ENCODE peak calls at places on chromosomes 16 and 17, in nine cellular contexts. T is A549; M is IMR-90; S is heart right ventricle; E is CD4-positive, CD25-positive, alpha-beta regulatory T cell; W is naive thymus-derived CD4-positive, alpha-beta T cell; D is left lung; Z is DND-41; F is CD8-positive, alpha-beta T cell. N is an unnamed sample.

GRCh38 chr16:83942815-83943515 is 10.1 kb upstream of the OSGIN1 start:
- ATAC-seq in D (peak), W (no peak), S (no peak), Z (no peak), E (no peak), F (no peak), M (no peak), T (no peak), N (no peak)

GRCh38 chr17:74550602-74551001 is 4.7 kb upstream of the CD300C start:
- ATAC-seq in D (no peak), W (no peak), E (no peak), T (no peak), S (no peak), F (no peak), Z (no peak), M (no peak), N (no peak)

GRCh38 chr17:73826872-73827228 is 182.6 kb upstream of the SDK2 start:
- ATAC-seq in S (no peak), M (no peak), F (no peak), W (no peak), E (no peak), Z (no peak), D (no peak), T (no peak), N (no peak)

GRCh38 chr16:27344707-27345106 is 30.9 kb downstream of the IL4R start:
- ATAC-seq in M (no peak), D (no peak), E (peak), F (no peak), W (no peak), T (no peak), S (no peak), Z (no peak), N (no peak)

GRCh38 chr16:81608515-81609209 is 164.1 kb downstream of the CMIP start:
- ATAC-seq in F (no peak), W (no peak), T (no peak), S (no peak), Z (no peak), E (no peak), D (peak), M (peak), N (peak)

GRCh38 chr17:7579839-7580630 is 597 bp downstream of the CD68 start:
- ATAC-seq in S (no peak), E (no peak), F (no peak), W (no peak), M (no peak), D (no peak), Z (no peak), T (peak), N (no peak)

GRCh38 chr17:28849281-28849680 is 5.5 kb upstream of the ERAL1 start:
- ATAC-seq in M (no peak), E (no peak), T (peak), W (peak), Z (peak), S (peak), F (no peak), D (no peak), N (no peak)

GRCh38 chr17:69175812-69176517 is 34.3 kb upstream of the ABCA6 start:
- ATAC-seq in S (no peak), T (peak), F (no peak), D (peak), M (peak), W (peak), Z (no peak), E (no peak), N (no peak)

GRCh38 chr17:2712300-2713043 is 908 bp upstream of the CLUH start:
- ATAC-seq in E (no peak), W (no peak), F (no peak), S (peak), T (peak), M (no peak), D (peak), Z (no peak), N (no peak)

GRCh38 chr17:68368387-68368786 is 77.1 kb downstream of the ARSG start:
- ATAC-seq in M (no peak), W (no peak), T (no peak), E (no peak), F (no peak), S (no peak), Z (no peak), D (no peak), N (no peak)

GRCh38 chr16:63655846-63656245 is 1466.0 kb downstream of the CDH11 start:
- ATAC-seq in M (no peak), S (no peak), Z (no peak), W (no peak), T (no peak), D (no peak), F (no peak), E (no peak), N (no peak)

GRCh38 chr17:80159984-80160383 is 9.8 kb upstream of the CARD14 start:
- ATAC-seq in T (peak), M (no peak), W (no peak), S (no peak), D (no peak), F (no peak), E (no peak), Z (no peak), N (no peak)

GRCh38 chr17:57574040-57574513 is 171.0 kb downstream of the CCDC182 start:
- ATAC-seq in D (no peak), W (no peak), T (peak), F (no peak), Z (no peak), E (no peak), M (no peak), S (peak), N (peak)

GRCh38 chr17:79845601-79845949 is 6.3 kb upstream of the CBX4 start:
- ATAC-seq in S (no peak), T (peak), F (no peak), Z (no peak), W (peak), D (peak), E (no peak), M (no peak), N (peak)

GRCh38 chr17:17182601-17183136 is 23.5 kb downstream of the PLD6 start:
- ATAC-seq in S (no peak), W (peak), M (no peak), D (no peak), Z (no peak), T (no peak), F (peak), E (no peak), N (no peak)

GRCh38 chr17:50188521-50189395 is 12.7 kb downstream of the COL1A1 start:
- ATAC-seq in S (no peak), W (no peak), M (peak), T (no peak), E (no peak), D (no peak), Z (no peak), F (no peak), N (no peak)

GRCh38 chr17:50190278-50191069 is 11.0 kb downstream of the COL1A1 start:
- ATAC-seq in W (no peak), S (no peak), D (no peak), Z (no peak), F (no peak), T (no peak), M (no peak), E (no peak), N (no peak)

GRCh38 chr17:50191070-50192045 is 10.1 kb downstream of the COL1A1 start:
- ATAC-seq in E (no peak), T (no peak), W (no peak), D (no peak), Z (no peak), M (no peak), S (no peak), F (no peak), N (no peak)

GRCh38 chr17:50187741-50188520 is 13.5 kb downstream of the COL1A1 start:
- ATAC-seq in M (no peak), D (no peak), Z (no peak), F (no peak), T (no peak), W (no peak), E (no peak), S (no peak), N (no peak)

GRCh38 chr17:50189396-50190277 is 11.8 kb downstream of the COL1A1 start:
- ATAC-seq in E (no peak), S (no peak), M (peak), Z (no peak), T (no peak), D (no peak), F (no peak), W (no peak), N (no peak)
- H3K27ac ChIP-seq in E (no peak), S (no peak), M (peak), Z (no peak), T (peak), D (no peak), F (no peak), W (no peak), N (peak)

GRCh38 chr16:56477096-56477878 is 25.9 kb downstream of the OGFOD1 start:
- ATAC-seq in E (peak), D (peak), S (no peak), M (peak), Z (no peak), F (no peak), T (peak), W (no peak), N (no peak)
- H3K27ac ChIP-seq in E (no peak), D (peak), S (no peak), M (peak), Z (no peak), F (no peak), T (peak), W (no peak), N (no peak)

GRCh38 chr16:4370570-4371480 is 823 bp upstream of the VASN start:
- ATAC-seq in M (peak), T (no peak), F (no peak), E (no peak), W (no peak), S (peak), D (peak), Z (no peak), N (peak)
- H3K27ac ChIP-seq in M (peak), T (no peak), F (no peak), E (peak), W (no peak), S (peak), D (peak), Z (no peak), N (peak)

GRCh38 chr17:78723957-78724356 is 58.1 kb downstream of the CYTH1 start:
- ATAC-seq in D (no peak), S (no peak), E (no peak), F (no peak), T (no peak), M (no peak), Z (no peak), W (no peak), N (no peak)
- H3K27ac ChIP-seq in D (no peak), S (peak), E (no peak), F (no peak), T (peak), M (no peak), Z (no peak), W (peak), N (peak)

DNA sequence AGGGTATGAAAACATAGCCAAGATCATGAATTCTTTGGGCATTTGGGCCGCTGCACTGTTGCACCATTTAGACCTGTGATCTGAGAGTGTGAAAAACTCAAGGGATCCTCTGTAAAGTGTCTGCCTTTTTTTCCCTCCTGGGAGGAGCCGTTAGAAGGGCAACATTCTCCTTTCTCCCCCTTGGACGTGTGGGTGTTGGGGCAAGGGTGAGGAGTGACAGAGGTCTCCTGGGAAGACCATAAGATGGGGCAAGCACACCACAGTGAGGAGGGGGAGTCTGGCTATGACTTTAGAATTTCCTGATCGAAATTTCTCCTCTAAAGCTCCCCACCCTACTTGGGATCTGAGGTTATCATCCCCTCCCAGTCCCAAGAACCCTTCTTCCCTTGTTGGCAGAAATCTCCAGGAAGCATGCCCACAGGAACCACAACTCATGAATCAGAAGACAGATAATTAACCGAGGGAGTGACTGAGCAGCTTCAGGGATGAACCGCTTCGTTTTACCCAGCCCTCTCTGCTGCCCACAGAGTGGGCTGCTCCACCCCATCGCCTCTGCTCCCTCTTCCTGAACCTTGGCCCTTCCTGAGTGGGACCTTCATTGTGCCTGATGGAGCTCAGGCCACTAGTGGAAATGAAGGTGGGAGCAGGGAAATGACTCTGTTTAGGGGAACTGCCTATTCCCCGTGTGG is 4.2 kb downstream of the ITGB3 start:
- ATAC-seq in S (no peak), E (no peak), Z (no peak), F (no peak), T (no peak), W (no peak), M (peak), D (peak), N (no peak)
- H3K27ac ChIP-seq in S (no peak), E (no peak), Z (no peak), F (no peak), T (peak), W (no peak), M (peak), D (no peak), N (peak)

GRCh38 chr17:45311762-45312476 is 4.9 kb downstream of the MAP3K14 start:
- ATAC-seq in S (peak), W (no peak), T (peak), E (peak), M (no peak), Z (peak), F (peak), D (peak), N (no peak)

GRCh38 chr17:45311406-45311761 is 5.4 kb downstream of the MAP3K14 start:
- ATAC-seq in D (no peak), M (no peak), T (peak), Z (no peak), S (no peak), W (no peak), E (no peak), F (no peak), N (no peak)

GRCh38 chr17:45313927-45314760 is 2.7 kb downstream of the MAP3K14 start:
- ATAC-seq in S (no peak), E (no peak), T (no peak), F (no peak), M (no peak), Z (no peak), D (no peak), W (no peak), N (no peak)

GRCh38 chr17:45313419-45313771 is 3.4 kb downstream of the MAP3K14 start:
- ATAC-seq in M (no peak), W (no peak), D (no peak), T (no peak), S (no peak), E (no peak), Z (no peak), F (no peak), N (no peak)

DNA sequence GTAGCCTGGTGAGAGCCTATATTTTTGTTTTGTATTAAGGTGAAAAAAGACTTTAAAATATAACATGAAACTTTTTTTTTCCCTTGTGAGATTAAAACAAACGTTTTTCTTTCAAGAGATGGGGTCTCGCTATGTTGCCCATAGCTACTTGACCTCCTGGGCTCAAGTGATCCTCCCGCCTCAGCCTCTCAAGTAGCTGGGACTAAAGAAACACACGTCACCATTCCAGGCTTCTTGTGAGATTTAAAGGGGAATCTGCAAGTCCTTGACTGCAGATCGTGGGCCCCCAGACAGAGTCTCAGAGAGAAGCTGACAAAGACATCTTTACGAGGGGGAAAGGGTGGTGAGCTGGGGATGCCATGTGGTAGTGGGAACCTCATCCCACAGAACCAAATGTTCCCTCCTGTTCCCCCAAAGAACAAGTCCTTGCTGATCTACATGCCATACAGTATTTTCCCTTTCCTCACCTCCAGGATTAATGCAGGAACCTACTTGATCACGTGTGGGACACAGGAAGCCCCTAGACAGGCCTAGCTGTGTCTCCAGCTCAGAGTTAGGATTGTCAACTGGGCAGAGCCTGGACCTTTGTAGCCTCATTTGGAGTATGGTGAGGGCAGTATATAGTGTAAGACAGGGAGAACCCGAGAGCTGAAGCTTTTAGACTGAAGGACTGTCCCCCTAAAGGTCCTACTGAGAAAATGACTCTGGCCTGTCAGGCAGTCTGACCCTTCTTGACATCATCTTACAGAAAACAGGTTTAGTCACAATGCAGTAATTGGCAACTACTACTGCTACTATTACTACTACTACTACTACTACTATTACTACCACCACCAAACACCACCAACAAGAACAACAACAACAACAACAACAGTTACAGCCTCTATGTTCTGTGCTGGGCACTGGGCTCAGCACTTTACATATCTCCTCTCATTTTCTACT is 4.1 kb downstream of the MAP3K14 start:
- ATAC-seq in W (no peak), D (no peak), E (no peak), T (no peak), S (no peak), M (no peak), Z (no peak), F (no peak), N (no peak)
- H3K27ac ChIP-seq in W (peak), D (peak), E (peak), T (peak), S (peak), M (peak), Z (peak), F (peak), N (peak)

GRCh38 chr16:57600952-57601580 is 27.4 kb upstream of the ADGRG1 start:
- ATAC-seq in M (no peak), F (no peak), Z (no peak), T (no peak), D (no peak), W (no peak), S (no peak), E (no peak), N (no peak)

GRCh38 chr16:57601801-57602478 is 26.5 kb upstream of the ADGRG1 start:
- ATAC-seq in Z (peak), W (peak), M (no peak), E (peak), S (no peak), D (no peak), F (peak), T (no peak), N (no peak)

GRCh38 chr16:57594531-57595031 is 33.8 kb upstream of the ADGRG1 start:
- ATAC-seq in M (no peak), T (no peak), F (no peak), D (no peak), Z (no peak), W (no peak), S (no peak), E (no peak), N (no peak)

GRCh38 chr16:57600048-57600835 is 28.2 kb upstream of the ADGRG1 start:
- ATAC-seq in W (peak), S (peak), M (peak), F (peak), T (peak), E (no peak), Z (no peak), D (peak), N (peak)

GRCh38 chr16:57598437-57598836 is 30.0 kb upstream of the ADGRG1 start:
- ATAC-seq in E (no peak), F (no peak), S (no peak), M (no peak), W (no peak), T (no peak), D (no peak), Z (no peak), N (no peak)
- H3K27ac ChIP-seq in E (no peak), F (no peak), S (no peak), M (no peak), W (no peak), T (no peak), D (no peak), Z (no peak), N (no peak)

GRCh38 chr17:4856937-4857314 is 23.8 kb downstream of the MINK1 start:
- ATAC-seq in S (no peak), Z (no peak), E (no peak), F (no peak), T (peak), D (no peak), M (no peak), W (no peak), N (no peak)

GRCh38 chr17:4856271-4856936 is 23.3 kb downstream of the MINK1 start:
- ATAC-seq in D (no peak), T (no peak), Z (no peak), W (no peak), M (no peak), F (no peak), E (no peak), S (no peak), N (no peak)

GRCh38 chr17:4852504-4853075 is 19.4 kb downstream of the MINK1 start:
- ATAC-seq in D (no peak), S (no peak), Z (no peak), M (peak), W (peak), F (peak), E (no peak), T (peak), N (no peak)

GRCh38 chr17:4853195-4853762 is 20.1 kb downstream of the MINK1 start:
- ATAC-seq in E (no peak), Z (no peak), S (no peak), D (no peak), M (no peak), F (peak), W (no peak), T (no peak), N (no peak)

DNA sequence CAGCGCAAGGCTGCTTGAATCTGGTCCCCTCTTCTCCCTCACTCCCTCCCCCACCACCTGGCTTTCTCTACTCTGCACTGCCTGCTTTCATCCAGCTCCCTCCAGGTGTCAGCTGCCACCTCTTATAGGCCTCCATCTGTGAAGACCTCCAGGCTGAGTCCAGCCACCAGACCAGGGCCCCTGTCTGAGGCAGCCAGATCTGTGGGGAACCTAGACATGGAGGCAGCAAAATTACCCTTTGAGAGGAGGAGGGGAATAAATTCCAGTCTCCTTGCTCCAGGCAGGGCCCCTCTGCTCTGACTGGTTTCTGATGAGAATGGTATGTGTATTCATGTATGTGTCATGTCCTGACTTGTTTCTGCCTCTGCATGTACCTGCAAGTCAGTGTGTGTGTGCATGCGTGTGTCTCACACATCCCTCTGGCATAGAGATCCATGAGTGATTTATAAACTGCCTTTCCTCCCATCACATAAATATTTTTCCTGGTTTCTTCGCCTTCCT is 21.1 kb downstream of the MINK1 start:
- ATAC-seq in S (no peak), D (peak), W (no peak), E (no peak), T (no peak), F (no peak), Z (no peak), M (peak), N (no peak)
- H3K27ac ChIP-seq in S (peak), D (peak), W (no peak), E (no peak), T (peak), F (no peak), Z (no peak), M (no peak), N (no peak)